ENCODE peak calls at places on chromosomes 4 and X, in five cellular contexts. I is SK-N-SH, H is GM12878, V is IMR-90, K is K562. J is an unnamed sample.
A peak's percentile ranks its signal among the peaks of the same experiment; 100 is the strongest.

GRCh38 chr4:86815653-86816052 is 33.5 kb downstream of the SLC10A6 start:
- DNase-seq in H (no peak), V (no peak), I (no peak), K (no peak), J (no peak)

GRCh38 chr4:125105561-125105960 is 209.2 kb upstream of the FAT4 start:
- DNase-seq in H (no peak), K (no peak), V (peak; percentile 32), I (no peak), J (no peak)

GRCh38 chr4:184421558-184422155 is 52.7 kb downstream of the IRF2 start:
- DNase-seq in H (peak; percentile 46), K (no peak), V (no peak), I (no peak), J (no peak)

GRCh38 chr4:184664445-184665210 is 15.1 kb downstream of the PRIMPOL start:
- DNase-seq in I (peak; percentile 32), K (peak; percentile 58), H (no peak), V (peak; percentile 18), J (peak; percentile 5)

GRCh38 chr4:147942729-147943128 is 210.8 kb downstream of the ARHGAP10 start:
- DNase-seq in H (no peak), V (peak; percentile 47), I (no peak), K (no peak), J (no peak)

GRCh38 chr4:26131711-26132110 is 189.1 kb upstream of the RBPJ start:
- DNase-seq in V (no peak), K (no peak), I (no peak), H (peak; percentile 89), J (no peak)

GRCh38 chr4:76108467-76109181 is 34.1 kb downstream of the ART3 start:
- DNase-seq in V (no peak), H (no peak), I (peak; percentile 10), K (peak; percentile 34), J (peak; percentile 19)

GRCh38 chrX:13721819-13722527 is 12.4 kb downstream of the TRAPPC2 start:
- DNase-seq in V (peak; percentile 86), I (no peak), H (no peak), K (no peak), J (no peak)

GRCh38 chr4:35500812-35501211 is 743.5 kb downstream of the ARAP2 start:
- DNase-seq in H (peak; percentile 8), K (no peak), I (no peak), V (no peak), J (no peak)

GRCh38 chr4:138910914-138911336 is 104.7 kb upstream of the NOCT start:
- DNase-seq in V (peak; percentile 86), H (no peak), I (peak; percentile 75), K (peak; percentile 92), J (peak; percentile 57)

GRCh38 chrX:19758536-19758935 is 128.9 kb downstream of the SH3KBP1 start:
- DNase-seq in H (no peak), I (no peak), V (no peak), K (peak; percentile 5), J (no peak)

GRCh38 chrX:16733013-16733412 is 13.6 kb downstream of the SYAP1 start:
- DNase-seq in V (no peak), I (no peak), K (no peak), H (no peak), J (no peak)

GRCh38 chr4:2413821-2414610 is 4.4 kb downstream of the ZFYVE28 start:
- DNase-seq in V (no peak), H (no peak), I (no peak), K (peak; percentile 61), J (no peak)

GRCh38 chr4:4421356-4421755 is 34.5 kb downstream of the NSG1 start:
- DNase-seq in K (no peak), V (no peak), I (no peak), H (no peak), J (no peak)

GRCh38 chrX:135652602-135653001 is 60.8 kb upstream of the CT45A1 start:
- DNase-seq in H (no peak), K (no peak), V (no peak), I (no peak), J (no peak)

GRCh38 chr4:52269761-52270160 is 218.7 kb downstream of the SPATA18 start:
- DNase-seq in I (no peak), K (no peak), H (no peak), V (no peak), J (no peak)

GRCh38 chrX:53263597-53264094 is 17.7 kb downstream of the IQSEC2 start:
- DNase-seq in I (no peak), K (peak; percentile 85), V (peak; percentile 71), H (no peak), J (peak; percentile 71)

GRCh38 chr4:113020966-113021365 is 28.5 kb upstream of the ANK2 start:
- DNase-seq in H (no peak), K (no peak), I (no peak), V (no peak), J (no peak)

GRCh38 chrX:41026326-41027136 is 58.7 kb upstream of the USP9X start:
- DNase-seq in I (no peak), H (no peak), K (no peak), V (no peak), J (no peak)

GRCh38 chrX:105706041-105706440 is 116.3 kb upstream of the NRK start:
- DNase-seq in H (no peak), K (no peak), I (no peak), V (no peak), J (no peak)

GRCh38 chr4:140870427-140870826 is 114.2 kb upstream of the TBC1D9 start:
- DNase-seq in K (no peak), H (no peak), I (no peak), V (no peak), J (no peak)

DNA sequence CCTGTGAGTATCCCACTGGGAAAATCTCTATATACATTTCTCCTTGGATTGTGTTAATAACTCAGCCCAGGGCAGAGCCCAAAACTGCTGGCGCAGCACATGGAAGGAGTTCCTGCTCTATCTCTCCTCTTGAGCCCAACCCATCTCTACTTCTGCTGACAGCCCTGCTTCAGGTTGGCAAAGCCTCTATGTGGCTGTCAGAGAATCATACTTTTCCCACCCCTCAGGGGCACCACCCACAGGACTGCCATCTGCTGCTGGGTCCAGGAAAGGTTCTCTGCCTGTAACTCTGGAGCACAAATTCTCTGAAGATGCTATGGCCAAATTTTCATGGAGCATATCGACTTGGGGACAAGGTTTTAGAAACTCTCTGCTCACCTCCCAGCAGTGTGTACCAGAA is 278.5 kb upstream of the EMCN start:
- DNase-seq in I (no peak), H (no peak), K (no peak), V (no peak), J (no peak)
- H3K27ac ChIP-seq in I (no peak overlapping the region), H (no peak overlapping the region), K (no peak overlapping the region), V (no peak overlapping the region), J (no peak overlapping the region)

GRCh38 chr4:79121223-79121622 is 182.0 kb upstream of the PAQR3 start:
- DNase-seq in I (no peak), V (no peak), H (no peak), K (no peak), J (no peak)
- TF ChIP-seq RCOR1 in I (no peak), V (no peak), H (no peak), K (no peak), J (no peak)

DNA sequence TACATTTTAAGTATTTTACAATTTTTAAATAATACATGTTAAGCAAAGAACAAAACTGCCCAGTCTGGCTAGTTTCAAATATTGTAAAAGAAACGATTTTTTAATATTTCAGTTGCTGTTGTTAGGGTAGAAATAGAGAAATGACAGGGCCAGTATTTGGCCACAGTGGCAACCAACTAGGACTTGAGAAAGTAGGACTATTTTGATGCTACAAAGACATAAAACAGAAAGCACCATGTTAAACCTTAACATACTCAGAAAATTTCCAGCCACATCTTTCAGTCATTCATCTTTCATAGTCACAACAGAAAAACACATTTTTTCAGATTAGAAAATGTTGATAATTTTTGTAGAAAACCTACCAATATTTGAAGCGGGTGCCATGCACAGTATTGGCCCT is 104.5 kb downstream of the MBNL3 start:
- DNase-seq in V (no peak), I (no peak), H (no peak), K (no peak), J (no peak)
- H3K27ac ChIP-seq in V (no peak overlapping the region), I (no peak overlapping the region), H (no peak overlapping the region), K (no peak overlapping the region), J (no peak overlapping the region)

DNA sequence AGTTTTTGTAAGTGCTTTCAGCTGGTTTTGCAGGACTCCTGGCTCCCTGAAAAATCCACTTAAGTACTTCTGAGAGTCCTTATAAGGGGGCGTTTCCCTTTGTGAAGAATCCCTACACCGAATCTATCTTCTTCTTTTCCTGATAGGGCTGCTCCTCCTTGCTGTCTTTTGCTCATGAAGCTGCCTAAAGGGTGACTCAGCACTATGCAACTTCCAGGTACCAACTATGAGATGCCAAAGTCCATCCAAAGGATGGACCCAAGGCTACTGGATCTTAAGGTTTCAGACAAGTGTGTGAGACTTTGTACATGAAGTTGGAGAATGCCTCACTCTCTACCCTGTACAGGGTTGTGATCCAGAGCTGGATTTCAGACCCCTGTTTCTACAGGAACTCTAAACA is 485.0 kb upstream of the FAT1 start:
- DNase-seq in K (no peak), H (no peak), V (no peak), I (no peak), J (peak; percentile 37)
- TF ChIP-seq RCOR1 in K (no peak), H (no peak), V (no peak), I (no peak), J (no peak)

GRCh38 chrX:154465601-154466000 is 7.5 kb downstream of the PLXNA3 start:
- DNase-seq in I (no peak), V (no peak), H (no peak), K (no peak), J (no peak)

GRCh38 chrX:154464806-154465365 is 6.8 kb downstream of the PLXNA3 start:
- DNase-seq in K (no peak), V (no peak), H (no peak), I (no peak), J (no peak)

GRCh38 chrX:154466036-154466435 is 8.0 kb downstream of the PLXNA3 start:
- DNase-seq in V (no peak), I (no peak), K (no peak), H (no peak), J (no peak)

GRCh38 chrX:154462396-154462795 is 4.3 kb downstream of the PLXNA3 start:
- DNase-seq in K (no peak), H (no peak), I (no peak), V (no peak), J (no peak)

DNA sequence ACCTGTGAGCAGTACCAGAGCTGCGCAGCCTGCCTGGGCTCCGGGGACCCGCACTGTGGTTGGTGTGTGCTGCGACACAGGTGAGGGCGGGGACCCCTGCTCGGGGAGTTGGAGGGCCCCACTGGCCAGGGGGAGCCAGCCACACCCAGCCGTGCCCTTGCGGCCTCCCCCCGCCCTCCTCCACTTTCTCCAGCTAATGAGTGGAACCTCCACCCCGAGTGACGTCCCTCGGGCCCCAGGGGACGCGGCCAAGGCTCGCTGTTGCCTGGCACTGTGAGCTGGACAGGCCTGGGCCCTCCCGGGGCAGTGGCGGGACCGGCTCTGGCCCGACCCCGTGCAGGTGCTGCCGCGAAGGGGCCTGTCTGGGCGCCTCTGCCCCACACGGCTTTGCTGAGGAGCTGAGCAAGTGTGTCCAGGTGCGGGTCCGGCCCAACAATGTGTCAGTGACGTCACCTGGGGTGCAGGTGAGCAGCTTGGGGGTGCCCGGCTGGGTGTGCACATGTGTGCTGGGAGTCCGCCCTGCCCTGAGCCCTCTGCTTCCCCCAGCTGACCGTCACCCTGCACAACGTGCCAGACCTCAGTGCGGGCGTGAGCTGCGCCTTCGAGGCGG is 5.6 kb downstream of the PLXNA3 start:
- DNase-seq in I (no peak), K (no peak), V (no peak), H (no peak), J (no peak)
- H3K27ac ChIP-seq in I (no peak overlapping the region), K (no peak overlapping the region), V (no peak overlapping the region), H (no peak overlapping the region), J (no peak overlapping the region)

GRCh38 chr4:83212041-83212851 is 72.4 kb downstream of the COQ2 start:
- DNase-seq in K (no peak), H (peak; percentile 90), I (no peak), V (no peak), J (no peak)
- TF ChIP-seq RCOR1 in K (no peak), H (no peak), I (no peak), V (no peak), J (no peak)

J was measured in A549.